ENCODE peak calls at places on chromosomes 5 and 9, in five cellular contexts. N is left lung, Z is SHP77 treated with DMSO at 0.1 percent for 48 hours, R is HEK293T, L is aorta. C is an unnamed sample.

GRCh38 chr5:91125916-91126315 is 257.2 kb downstream of the ARRDC3 start:
- DNase-seq in N (no peak), Z (no peak), R (no peak), L (no peak), C (no peak)

GRCh38 chr9:28648723-28649122 is 1075.4 kb upstream of the C9orf72 start:
- DNase-seq in N (no peak), Z (no peak), R (peak), L (no peak), C (no peak)

GRCh38 chr5:55021465-55021864 is 2.6 kb upstream of the GZMK start:
- DNase-seq in N (no peak), Z (no peak), R (no peak), L (no peak), C (no peak)

GRCh38 chr5:128536229-128536860 is 1.7 kb downstream of the FBN2 start:
- DNase-seq in N (peak), Z (no peak), R (peak), L (no peak), C (no peak)

GRCh38 chr5:43099615-43100014 is 21.1 kb upstream of the ZNF131 start:
- DNase-seq in N (no peak), Z (peak), R (no peak), L (no peak), C (no peak)

GRCh38 chr9:109974143-109974917 is 194.3 kb downstream of the PALM2AKAP2 start:
- DNase-seq in N (no peak), Z (no peak), R (no peak), L (peak), C (peak)

GRCh38 chr9:109794361-109795012 is 14.5 kb downstream of the PALM2AKAP2 start:
- DNase-seq in N (no peak), Z (no peak), R (no peak), L (peak), C (peak)

GRCh38 chr5:142674438-142675210 is 11.3 kb downstream of the FGF1 start:
- DNase-seq in N (no peak), Z (no peak), R (no peak), L (peak), C (no peak)

GRCh38 chr5:96459313-96460109 is 26.5 kb upstream of the PCSK1 start:
- DNase-seq in N (no peak), Z (peak), R (no peak), L (no peak), C (no peak)

GRCh38 chr9:17394868-17395488 is 183.9 kb upstream of the SH3GL2 start:
- DNase-seq in N (no peak), Z (no peak), R (no peak), L (no peak), C (no peak)

GRCh38 chr9:109451311-109452025 is 46.6 kb downstream of the PTPN3 start:
- DNase-seq in N (no peak), Z (no peak), R (no peak), L (no peak), C (no peak)

GRCh38 chr9:127130661-127131538 is 8.5 kb upstream of the ANGPTL2 start:
- DNase-seq in N (no peak), Z (peak), R (no peak), L (no peak), C (no peak)

GRCh38 chr5:9519537-9519936 is 26.3 kb downstream of the SEMA5A start:
- DNase-seq in N (no peak), Z (no peak), R (no peak), L (peak), C (no peak)

GRCh38 chr5:120706877-120707276 is 242.8 kb downstream of the PRR16 start:
- DNase-seq in N (no peak), Z (no peak), R (no peak), L (no peak), C (no peak)

GRCh38 chr9:118595719-118596305 is 773.4 kb downstream of the BRINP1 start:
- DNase-seq in N (no peak), Z (peak), R (peak), L (no peak), C (no peak)

GRCh38 chr9:29211681-29212589 is 1638.7 kb upstream of the C9orf72 start:
- DNase-seq in N (peak), Z (no peak), R (peak), L (no peak), C (peak)

GRCh38 chr5:14108170-14108996 is 34.8 kb upstream of the TRIO start:
- DNase-seq in N (no peak), Z (peak), R (peak), L (peak), C (peak)

GRCh38 chr9:124477211-124478013 is 27.2 kb downstream of the ADGRD2 start:
- DNase-seq in N (peak), Z (no peak), R (peak), L (no peak), C (no peak)

GRCh38 chr5:81553570-81554212 is 159.8 kb upstream of the ACOT12 start:
- DNase-seq in N (no peak), Z (no peak), R (no peak), L (no peak), C (no peak)

GRCh38 chr5:173010547-173011464 is 27.2 kb downstream of the ATP6V0E1 start:
- DNase-seq in N (no peak), Z (no peak), R (peak), L (peak), C (peak)

C was measured in right lobe of liver.